ENCODE peak calls at places on chromosomes 12 and 14, in five cellular contexts. One of them, this sample, is unnamed.

GRCh38 chr12:100159391-100160104 is 16.9 kb upstream of the BLTP3B start:
- DNase-seq in astrocyte: no peak
- DNase-seq in GM23338: no peak
- DNase-seq in ascending aorta: no peak
- DNase-seq in mucosa of descending colon: no peak
- DNase-seq in this sample: no peak

GRCh38 chr14:104290058-104290667 is 151.8 kb downstream of the KIF26A start:
- DNase-seq in astrocyte: no peak
- DNase-seq in GM23338: no peak
- DNase-seq in ascending aorta: no peak
- DNase-seq in mucosa of descending colon: peak
- DNase-seq in this sample: peak

GRCh38 chr14:73746540-73747385 is 32.6 kb upstream of the PNMA1 start:
- DNase-seq in astrocyte: no peak
- DNase-seq in GM23338: no peak
- DNase-seq in ascending aorta: no peak
- DNase-seq in mucosa of descending colon: peak
- DNase-seq in this sample: peak

GRCh38 chr14:102028733-102029132 is 58.1 kb downstream of the HSP90AA1 start:
- DNase-seq in astrocyte: peak
- DNase-seq in GM23338: no peak
- DNase-seq in ascending aorta: no peak
- DNase-seq in mucosa of descending colon: peak
- DNase-seq in this sample: no peak

GRCh38 chr14:85688024-85688423 is 158.1 kb downstream of the FLRT2 start:
- DNase-seq in astrocyte: no peak
- DNase-seq in GM23338: no peak
- DNase-seq in ascending aorta: no peak
- DNase-seq in mucosa of descending colon: no peak
- DNase-seq in this sample: no peak

GRCh38 chr14:61147898-61148549 is 133.1 kb downstream of the TMEM30B start:
- DNase-seq in astrocyte: peak
- DNase-seq in GM23338: peak
- DNase-seq in ascending aorta: peak
- DNase-seq in mucosa of descending colon: no peak
- DNase-seq in this sample: no peak

GRCh38 chr12:52404951-52405350 is 1.2 kb downstream of the KRT82 start:
- DNase-seq in astrocyte: no peak
- DNase-seq in GM23338: no peak
- DNase-seq in ascending aorta: no peak
- DNase-seq in mucosa of descending colon: no peak
- DNase-seq in this sample: no peak

GRCh38 chr12:54159140-54159539 is 29.6 kb downstream of the SMUG1 start:
- DNase-seq in astrocyte: no peak
- DNase-seq in GM23338: peak
- DNase-seq in ascending aorta: no peak
- DNase-seq in mucosa of descending colon: no peak
- DNase-seq in this sample: peak

GRCh38 chr14:71333705-71334104 is 426.4 kb downstream of the PCNX1 start:
- DNase-seq in astrocyte: no peak
- DNase-seq in GM23338: no peak
- DNase-seq in ascending aorta: no peak
- DNase-seq in mucosa of descending colon: no peak
- DNase-seq in this sample: no peak

GRCh38 chr12:2003676-2004112 is 563 bp downstream of the DCP1B start:
- DNase-seq in astrocyte: no peak
- DNase-seq in GM23338: peak
- DNase-seq in ascending aorta: no peak
- DNase-seq in mucosa of descending colon: no peak
- DNase-seq in this sample: no peak

GRCh38 chr12:52541709-52542108 is 11.2 kb downstream of the KRT71 start:
- DNase-seq in astrocyte: no peak
- DNase-seq in GM23338: no peak
- DNase-seq in ascending aorta: no peak
- DNase-seq in mucosa of descending colon: no peak
- DNase-seq in this sample: no peak

GRCh38 chr14:69626132-69626500 is 14.7 kb downstream of the SUSD6 start:
- DNase-seq in astrocyte: no peak
- DNase-seq in GM23338: no peak
- DNase-seq in ascending aorta: no peak
- DNase-seq in mucosa of descending colon: no peak
- DNase-seq in this sample: no peak

GRCh38 chr14:85415015-85415712 is 114.8 kb upstream of the FLRT2 start:
- DNase-seq in astrocyte: peak
- DNase-seq in GM23338: peak
- DNase-seq in ascending aorta: no peak
- DNase-seq in mucosa of descending colon: no peak
- DNase-seq in this sample: peak